ENCODE peak calls at places on chromosome 1, in six cellular contexts. A, J, U, I, V and H are unnamed samples.

GRCh38 chr1:63575340-63575826 is 17.8 kb upstream of the PGM1 start:
- DNase-seq in A (no peak), J (peak; percentile 61), U (no peak), I (no peak), V (no peak), H (no peak)

GRCh38 chr1:115213130-115213529 is 123.8 kb upstream of the TSPAN2 start:
- DNase-seq in A (no peak), J (no peak), U (no peak), I (no peak), V (no peak), H (no peak)

GRCh38 chr1:225460021-225460736 is 32.3 kb upstream of the LBR start:
- DNase-seq in A (no peak), J (no peak), U (no peak), I (no peak), V (no peak), H (no peak)

GRCh38 chr1:6133146-6133895 is 46.8 kb downstream of the CHD5 start:
- DNase-seq in A (no peak), J (no peak), U (no peak), I (no peak), V (no peak), H (no peak)

GRCh38 chr1:76285578-76286135 is 211.1 kb downstream of the ST6GALNAC3 start:
- DNase-seq in A (no peak), J (no peak), U (no peak), I (no peak), V (no peak), H (peak; percentile 28)

GRCh38 chr1:207499573-207499972 is 3.6 kb downstream of the CR1 start:
- DNase-seq in A (peak; percentile 62), J (peak; percentile 82), U (peak; percentile 87), I (peak; percentile 46), V (peak; percentile 78), H (peak; percentile 62)

GRCh38 chr1:157140068-157140588 is 1.9 kb upstream of the ETV3 start:
- DNase-seq in A (no peak), J (no peak), U (no peak), I (no peak), V (no peak), H (no peak)

GRCh38 chr1:157292809-157293564 is 154.8 kb upstream of the ETV3 start:
- DNase-seq in A (no peak), J (peak; percentile 17), U (no peak), I (no peak), V (no peak), H (no peak)

GRCh38 chr1:47894718-47895393 is 102.3 kb downstream of the TRABD2B start:
- DNase-seq in A (peak; percentile 26), J (peak; percentile 69), U (peak; percentile 94), I (peak; percentile 12), V (peak; percentile 22), H (peak; percentile 15)

GRCh38 chr1:197156692-197157091 is 10.2 kb upstream of the ASPM start:
- DNase-seq in A (no peak), J (no peak), U (no peak), I (no peak), V (no peak), H (no peak)
- TF ChIP-seq CTCF in A (no peak), J (peak; percentile 51), U (no peak), I (no peak), V (no peak), H (no peak)

GRCh38 chr1:21955058-21955457 is 17.9 kb upstream of the HSPG2 start:
- DNase-seq in A (no peak), J (no peak), U (no peak), I (no peak), V (no peak), H (no peak)

GRCh38 chr1:21952806-21953514 is 15.8 kb upstream of the HSPG2 start:
- DNase-seq in A (no peak), J (peak; percentile 71), U (no peak), I (no peak), V (no peak), H (no peak)

GRCh38 chr1:21951576-21951870 is 14.4 kb upstream of the HSPG2 start:
- DNase-seq in A (no peak), J (no peak), U (no peak), I (no peak), V (no peak), H (no peak)

GRCh38 chr1:21956720-21957552 is 19.8 kb upstream of the HSPG2 start:
- DNase-seq in A (no peak), J (peak; percentile 63), U (peak; percentile 81), I (no peak), V (no peak), H (peak; percentile 70)

DNA sequence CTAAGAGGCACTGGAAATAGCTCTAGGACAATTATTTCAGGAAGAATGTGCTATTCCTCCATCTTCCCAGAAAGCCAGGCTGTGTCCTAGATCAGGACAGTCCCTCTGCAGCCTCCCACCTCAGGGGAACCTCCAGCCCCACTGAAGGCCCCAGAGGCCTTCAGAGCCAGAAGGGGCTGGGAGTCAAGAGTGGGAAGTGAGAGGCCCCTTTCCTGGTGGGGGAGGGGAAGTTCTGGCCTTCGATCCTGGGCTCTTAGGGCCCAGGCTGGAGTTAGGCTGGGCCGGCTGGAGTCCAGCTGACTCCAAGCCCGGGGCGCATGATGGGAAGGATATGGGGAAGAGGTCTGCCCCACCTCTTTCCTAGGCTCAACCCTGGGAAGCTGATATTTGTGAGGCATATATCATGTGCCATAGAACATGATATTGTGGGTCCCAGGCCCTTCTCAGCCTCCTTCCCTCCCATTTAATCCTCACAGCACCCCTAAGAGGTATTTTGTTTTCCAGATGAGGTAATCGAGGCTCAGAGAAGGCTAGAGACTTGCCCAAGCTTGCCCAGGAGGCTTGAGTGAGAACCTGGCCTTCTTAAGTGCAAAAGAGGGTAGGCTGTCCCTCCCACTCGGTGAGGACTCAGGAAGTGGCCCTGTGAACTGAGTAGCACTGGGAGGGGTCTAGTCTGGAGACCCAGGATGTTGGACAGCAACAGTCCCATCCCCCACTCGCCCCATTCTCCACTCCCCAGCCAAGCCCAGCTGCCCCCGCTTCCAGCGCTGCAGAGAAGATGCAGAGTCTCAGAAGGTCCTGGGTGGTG is 18.6 kb upstream of the HSPG2 start:
- DNase-seq in A (no peak), J (peak; percentile 67), U (no peak), I (no peak), V (no peak), H (no peak)
- TF ChIP-seq CTCF in A (no peak), J (no peak), U (no peak), I (no peak), V (no peak), H (no peak)

GRCh38 chr1:160544647-160545046 is 21.6 kb upstream of the SLAMF6 start:
- DNase-seq in A (no peak), J (no peak), U (no peak), I (no peak), V (peak; percentile 5), H (no peak)
- TF ChIP-seq CTCF in A (peak; percentile 37), J (peak; percentile 74), U (peak; percentile 23), I (peak; percentile 21), V (peak; percentile 50), H (peak; percentile 45)

GRCh38 chr1:167052389-167052788 is 37.8 kb downstream of the GPA33 start:
- DNase-seq in A (peak; percentile 26), J (peak; percentile 86), U (no peak), I (peak; percentile 45), V (no peak), H (peak; percentile 36)
- TF ChIP-seq CTCF in A (peak; percentile 62), J (peak; percentile 92), U (peak; percentile 27), I (peak; percentile 74), V (peak; percentile 82), H (peak; percentile 68)

GRCh38 chr1:73998348-73998959 is 199.5 kb downstream of the LRRIQ3 start:
- DNase-seq in A (no peak), J (no peak), U (no peak), I (no peak), V (no peak), H (no peak)
- TF ChIP-seq CTCF in A (peak; percentile 54), J (peak; percentile 82), U (peak; percentile 55), I (peak; percentile 65), V (peak; percentile 27), H (peak; percentile 35)